ENCODE peak calls at places on chromosomes 16 and 17, in ten cellular contexts. N is astrocyte of the spinal cord; P is anterior cingulate cortex; M is kidney tubule cell; W is myocyte; Q is activated T-helper 1 cell treated with Interleukin-2 at 50 U/mL for 16 hours; Z is choroid plexus epithelial cell; E is NCI-H1092; D is heart right ventricle; K is activated T-cell treated with anti-CD3 and anti-CD28 coated beads, Interleukin-2, amount 50 U/mL, for 24 hours. A is an unnamed sample.

GRCh38 chr16:76535-77272 is 1.3 kb upstream of the MPG start:
- DNase-seq in N (peak; percentile 69), P (no peak), M (peak; percentile 65), W (peak; percentile 92), Q (no peak), Z (peak; percentile 68), E (no peak), D (peak; percentile 87), K (no peak), A (no peak)

GRCh38 chr17:39122982-39123381 is 28.5 kb downstream of the PLXDC1 start:
- DNase-seq in N (no peak), P (no peak), M (no peak), W (no peak), Q (no peak), Z (no peak), E (no peak), D (no peak), K (no peak), A (no peak)

GRCh38 chr17:6910987-6911603 is 79.6 kb upstream of the TEKT1 start:
- DNase-seq in N (peak; percentile 61), P (no peak), M (peak; percentile 55), W (peak; percentile 44), Q (no peak), Z (peak; percentile 73), E (no peak), D (no peak), K (no peak), A (no peak)

GRCh38 chr17:16491703-16492612 is at the start of gene LRRC75A:
- DNase-seq in N (no peak), P (peak; percentile 36), M (peak; percentile 42), W (peak; percentile 23), Q (peak; percentile 36), Z (no peak), E (peak; percentile 43), D (peak; percentile 55), K (peak; percentile 75), A (peak; percentile 32)

GRCh38 chr17:64045176-64045575 is 24.7 kb upstream of the ICAM2 start:
- DNase-seq in N (no peak), P (no peak), M (no peak), W (no peak), Q (no peak), Z (no peak), E (no peak), D (no peak), K (no peak), A (no peak)

GRCh38 chr16:3186946-3187690 is 886 bp upstream of the OR1F1 start:
- DNase-seq in N (no peak), P (no peak), M (no peak), W (no peak), Q (no peak), Z (no peak), E (no peak), D (no peak), K (no peak), A (no peak)

GRCh38 chr16:80591071-80591935 is 50.5 kb downstream of the DYNLRB2 start:
- DNase-seq in N (no peak), P (no peak), M (no peak), W (no peak), Q (no peak), Z (no peak), E (no peak), D (no peak), K (no peak), A (no peak)

GRCh38 chr17:81305051-81305630 is 10.0 kb upstream of the SLC38A10 start:
- DNase-seq in N (no peak), P (no peak), M (no peak), W (no peak), Q (no peak), Z (no peak), E (no peak), D (no peak), K (no peak), A (no peak)

GRCh38 chr17:57313276-57313835 is 57.0 kb downstream of the MSI2 start:
- DNase-seq in N (no peak), P (no peak), M (no peak), W (no peak), Q (no peak), Z (no peak), E (no peak), D (no peak), K (no peak), A (no peak)

GRCh38 chr17:37608369-37609169 is 649 bp downstream of the SYNRG start:
- DNase-seq in N (peak; percentile 52), P (peak; percentile 59), M (peak; percentile 57), W (peak; percentile 56), Q (peak; percentile 2), Z (peak; percentile 54), E (peak; percentile 63), D (no peak), K (no peak), A (no peak)

GRCh38 chr17:76384987-76385891 is 830 bp downstream of the SPHK1 start:
- DNase-seq in N (peak; percentile 55), P (no peak), M (peak; percentile 76), W (peak; percentile 39), Q (no peak), Z (peak; percentile 77), E (no peak), D (no peak), K (peak; percentile 69), A (peak; percentile 37)

A was measured in CD4-positive, alpha-beta T cell.